ENCODE peak calls at places on chromosomes 3 and 15, in four cellular contexts. X, J, A and M are unnamed samples.

GRCh38 chr15:64224508-64224907 is 61.7 kb upstream of the PPIB start:
- DNase-seq in X (peak), J (peak), A (no peak), M (no peak)

GRCh38 chr3:36635731-36636130 is 128.6 kb downstream of the DCLK3 start:
- DNase-seq in X (no peak), J (no peak), A (no peak), M (no peak)

GRCh38 chr3:168990621-168991020 is 672.9 kb downstream of the MECOM start:
- DNase-seq in X (no peak), J (no peak), A (no peak), M (no peak)

GRCh38 chr3:77001071-77001470 is 38.8 kb upstream of the ROBO2 start:
- DNase-seq in X (no peak), J (no peak), A (no peak), M (no peak)

GRCh38 chr15:28984421-28985375 is 98.9 kb downstream of the APBA2 start:
- DNase-seq in X (peak), J (no peak), A (no peak), M (no peak)

GRCh38 chr15:63752075-63752684 is 81.6 kb downstream of the HERC1 start:
- DNase-seq in X (peak), J (no peak), A (no peak), M (no peak)

GRCh38 chr3:63863150-63864007 is at the start of the genes ATXN7 and THOC7:
- DNase-seq in X (peak), J (peak), A (peak), M (peak)

GRCh38 chr3:50708620-50709019 is 33.9 kb downstream of the DOCK3 start:
- DNase-seq in X (no peak), J (no peak), A (no peak), M (no peak)

GRCh38 chr3:160372780-160373179 is 26.2 kb downstream of the IFT80 start:
- DNase-seq in X (peak), J (no peak), A (no peak), M (no peak)

GRCh38 chr15:81023483-81024264 is 23.0 kb downstream of the TLNRD1 start:
- DNase-seq in X (peak), J (peak), A (peak), M (peak)

GRCh38 chr15:44099671-44100070 is 95.4 kb downstream of the FRMD5 start:
- DNase-seq in X (no peak), J (no peak), A (no peak), M (no peak)

GRCh38 chr3:129120254-129121004 is 1.2 kb downstream of the RAB43 start:
- DNase-seq in X (peak), J (peak), A (peak), M (peak)

GRCh38 chr15:81360491-81360890 is 13.5 kb downstream of the TMC3 start:
- DNase-seq in X (no peak), J (no peak), A (no peak), M (no peak)

GRCh38 chr15:81146454-81146853 is 12.4 kb downstream of the CFAP161 start:
- DNase-seq in X (no peak), J (no peak), A (no peak), M (no peak)

GRCh38 chr3:173913397-173913796 is 515.9 kb downstream of the NLGN1 start:
- DNase-seq in X (peak), J (no peak), A (no peak), M (no peak)

GRCh38 chr3:196568246-196569002 is at the start of the genes FBXO45 and WDR53:
- DNase-seq in X (peak), J (peak), A (peak), M (peak)

GRCh38 chr3:102156426-102156825 is 278.4 kb upstream of the ZPLD1 start:
- DNase-seq in X (peak), J (no peak), A (no peak), M (no peak)

GRCh38 chr3:143240921-143241320 is 121.3 kb downstream of the CHST2 start:
- DNase-seq in X (no peak), J (no peak), A (no peak), M (no peak)

GRCh38 chr3:65048151-65048550 is 360.4 kb upstream of the ADAMTS9 start:
- DNase-seq in X (no peak), J (no peak), A (no peak), M (no peak)

GRCh38 chr3:32303051-32303786 is 64.7 kb downstream of the CMTM8 start:
- DNase-seq in X (no peak), J (no peak), A (no peak), M (no peak)

GRCh38 chr3:79367066-79367465 is 400.7 kb downstream of the ROBO1 start:
- DNase-seq in X (peak), J (no peak), A (no peak), M (no peak)

GRCh38 chr3:54783611-54784010 is 144.2 kb downstream of the LRTM1 start:
- DNase-seq in X (no peak), J (no peak), A (no peak), M (no peak)

GRCh38 chr3:36418296-36418695 is 38.0 kb downstream of the STAC start:
- DNase-seq in X (no peak), J (no peak), A (no peak), M (no peak)

GRCh38 chr3:101719604-101720185 is 4.7 kb upstream of the CEP97 start:
- DNase-seq in X (no peak), J (no peak), A (no peak), M (no peak)

GRCh38 chr15:78407889-78408640 is 30.0 kb upstream of the IREB2 start:
- DNase-seq in X (no peak), J (no peak), A (no peak), M (no peak)

GRCh38 chr3:127585813-127586165 is 4.7 kb downstream of the TPRA1 start:
- DNase-seq in X (no peak), J (no peak), A (no peak), M (no peak)

GRCh38 chr15:25933456-25934158 is 70.5 kb upstream of the ATP10A start:
- DNase-seq in X (peak), J (peak), A (peak), M (peak)

DNA sequence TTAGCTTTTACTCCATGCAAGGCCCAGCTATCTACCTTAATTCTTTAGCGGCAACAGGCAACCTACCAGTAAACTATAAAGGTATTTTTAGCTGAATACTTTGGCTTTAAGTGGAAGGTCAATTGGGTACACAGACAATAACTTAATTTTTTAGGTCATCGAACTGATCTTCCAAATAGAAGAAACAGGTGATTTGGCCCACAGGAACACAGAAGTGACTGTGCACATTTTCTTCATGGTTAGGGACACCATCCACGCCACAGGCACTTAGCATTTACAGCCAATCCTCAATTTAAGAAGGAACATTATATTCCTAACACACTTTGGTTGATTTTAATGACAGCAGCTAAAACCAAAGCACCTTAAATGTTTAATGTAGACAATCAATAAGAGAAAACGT is 1.9 kb downstream of the ARPP19 start:
- DNase-seq in X (no peak), J (no peak), A (no peak), M (no peak)
- H3K4me3 ChIP-seq in X (no peak), J (peak), A (no peak), M (peak)

GRCh38 chr15:40549894-40550293 is 14.9 kb downstream of the CCDC32 start:
- DNase-seq in X (no peak), J (no peak), A (no peak), M (no peak)
- H3K4me3 ChIP-seq in X (no peak), J (no peak), A (no peak), M (no peak)

DNA sequence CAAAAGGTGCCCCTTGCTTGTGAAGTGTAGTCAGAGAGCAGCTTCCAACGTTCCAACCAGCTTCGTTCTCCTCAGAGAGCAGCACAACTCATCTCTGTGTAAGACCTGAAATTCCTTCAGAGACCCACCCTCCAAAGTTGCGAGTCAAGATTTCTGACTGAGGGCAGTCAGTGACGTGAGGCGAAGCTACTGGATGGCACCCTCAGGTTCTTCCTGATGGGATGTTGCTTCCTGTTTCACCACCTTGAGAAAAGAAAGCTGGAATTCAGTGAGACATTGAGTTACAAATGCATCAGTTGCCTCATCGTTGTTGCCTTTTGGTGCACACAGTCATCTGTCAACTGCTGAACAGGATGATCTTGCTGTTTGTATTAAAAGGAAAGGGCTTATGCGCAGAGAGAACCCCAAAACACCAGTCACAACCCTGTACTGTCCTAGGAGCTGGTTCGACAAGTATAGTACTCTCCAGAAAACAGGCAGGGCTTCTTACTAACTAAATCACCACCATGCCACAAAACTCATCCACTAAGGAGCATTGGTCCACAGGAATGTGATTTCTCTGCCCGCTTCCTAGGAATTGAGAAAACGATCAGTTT is at the start of gene CERS3:
- DNase-seq in X (no peak), J (no peak), A (no peak), M (no peak)
- H3K4me3 ChIP-seq in X (no peak), J (no peak), A (no peak), M (no peak)

GRCh38 chr3:15403965-15404364 is 23.4 kb downstream of the METTL6 start:
- DNase-seq in X (no peak), J (no peak), A (no peak), M (no peak)
- H3K4me3 ChIP-seq in X (no peak), J (no peak), A (no peak), M (no peak)

GRCh38 chr3:141384575-141384974 is 16.3 kb downstream of the ZBTB38 start:
- DNase-seq in X (no peak), J (no peak), A (no peak), M (no peak)
- H3K4me3 ChIP-seq in X (no peak), J (no peak), A (no peak), M (no peak)